ENCODE peak calls at places on chromosome 18, in seven cellular contexts. A is activated naive CD4-positive, alpha-beta T cell; S is uterus; Q is GM12865; J is AG08395; D is EL; R is stimulated activated CD4-positive, alpha-beta T cell treated with anti-CD3 and anti-CD28 coated beads, TNF-alpha, amount 100 ng/mL, for 1 hour. T is an unnamed sample.

GRCh38 chr18:50320719-50321118 is 33.2 kb upstream of the CXXC1 start:
- DNase-seq in R (no peak), D (no peak), Q (peak), A (no peak), S (no peak), J (no peak), T (no peak)

GRCh38 chr18:7273301-7273911 is 42.5 kb downstream of the LRRC30 start:
- DNase-seq in S (peak), D (peak), R (no peak), A (no peak), J (peak), Q (no peak), T (no peak)

GRCh38 chr18:8972116-8972515 is 130.4 kb upstream of the NDUFV2 start:
- DNase-seq in D (no peak), A (no peak), Q (no peak), R (no peak), J (no peak), S (no peak), T (no peak)

GRCh38 chr18:56568986-56569385 is 69.4 kb downstream of the TXNL1 start:
- DNase-seq in R (no peak), S (no peak), D (no peak), Q (no peak), A (no peak), J (no peak), T (no peak)

GRCh38 chr18:54086863-54087262 is 137.6 kb downstream of the MBD2 start:
- DNase-seq in R (no peak), S (no peak), A (no peak), Q (no peak), J (no peak), D (no peak), T (no peak)

GRCh38 chr18:46113751-46114150 is 9.6 kb downstream of the HAUS1 start:
- DNase-seq in R (no peak), S (no peak), A (no peak), D (no peak), Q (no peak), J (no peak), T (no peak)

GRCh38 chr18:10482985-10483949 is 28.8 kb downstream of the APCDD1 start:
- DNase-seq in D (no peak), S (no peak), Q (peak), J (no peak), R (no peak), A (no peak), T (no peak)

GRCh38 chr18:23920054-23920453 is 94.5 kb upstream of the TTC39C start:
- DNase-seq in S (no peak), R (no peak), D (no peak), A (no peak), J (no peak), Q (no peak), T (no peak)

GRCh38 chr18:6731197-6731596 is 1.7 kb downstream of the ARHGAP28 start:
- DNase-seq in J (peak), S (no peak), D (peak), A (no peak), R (no peak), Q (no peak), T (no peak)

GRCh38 chr18:54740146-54740844 is 88.0 kb upstream of the RAB27B start:
- DNase-seq in S (no peak), A (no peak), D (peak), R (no peak), J (no peak), Q (no peak), T (no peak)

GRCh38 chr18:32019251-32019943 is 772 bp downstream of the RNF125 start:
- DNase-seq in Q (peak), A (peak), D (peak), R (no peak), J (peak), S (peak), T (no peak)

GRCh38 chr18:7037470-7037869 is 80.1 kb downstream of the LAMA1 start:
- DNase-seq in S (no peak), D (no peak), Q (no peak), A (no peak), J (no peak), R (no peak), T (no peak)

GRCh38 chr18:60534539-60534938 is 162.0 kb upstream of the MC4R start:
- DNase-seq in Q (no peak), J (no peak), S (no peak), D (peak), R (no peak), A (no peak), T (no peak)

GRCh38 chr18:76922107-76922506 is 99.8 kb downstream of the ZNF236 start:
- DNase-seq in D (peak), A (no peak), S (no peak), Q (peak), J (peak), R (no peak), T (peak)

GRCh38 chr18:23933407-23933806 is 81.1 kb upstream of the TTC39C start:
- DNase-seq in A (no peak), J (no peak), D (peak), Q (no peak), S (no peak), R (no peak), T (no peak)

GRCh38 chr18:52531836-52532235 is 191.8 kb downstream of the DCC start:
- DNase-seq in S (no peak), A (no peak), J (no peak), D (no peak), Q (no peak), R (no peak), T (no peak)

GRCh38 chr18:47730795-47731194 is 199.7 kb downstream of the SMAD2 start:
- DNase-seq in S (no peak), R (no peak), D (peak), Q (no peak), J (peak), A (no peak), T (no peak)

GRCh38 chr18:35635171-35635570 is 53.6 kb downstream of the GALNT1 start:
- DNase-seq in J (peak), D (peak), S (no peak), Q (no peak), R (no peak), A (no peak), T (no peak)

GRCh38 chr18:63869374-63869773 is 18.1 kb upstream of the SERPINB2 start:
- DNase-seq in A (no peak), S (no peak), R (no peak), J (peak), Q (no peak), D (peak), T (no peak)

GRCh38 chr18:5237083-5237722 is 40.1 kb upstream of the AKAIN1 start:
- DNase-seq in S (no peak), Q (peak), J (peak), D (no peak), A (no peak), R (no peak), T (peak)

GRCh38 chr18:63888473-63889190 is 1.1 kb downstream of the SERPINB2 start:
- DNase-seq in S (no peak), R (no peak), D (peak), Q (no peak), J (peak), A (no peak), T (no peak)

GRCh38 chr18:75874401-75875093 is 447.0 kb upstream of the SMIM21 start:
- DNase-seq in Q (no peak), D (no peak), A (no peak), R (no peak), S (no peak), J (no peak), T (no peak)

GRCh38 chr18:77263471-77263774 is 13.8 kb downstream of the GALR1 start:
- DNase-seq in R (no peak), Q (no peak), S (no peak), D (no peak), A (no peak), J (no peak), T (no peak)

T was measured in NCI-H2081 treated with DMSO at 0.1 percent for 48 hours.